ENCODE peak calls at places on chromosomes 2 and 18, in eight cellular contexts. T, M, E, W, Q, B, F and H are unnamed samples.

GRCh38 chr18:9961031-9961430 is 47.2 kb downstream of the VAPA start:
- DNase-seq in E (no peak), W (no peak), T (peak), F (no peak), M (no peak), Q (no peak), B (no peak), H (no peak)

GRCh38 chr2:44655401-44655864 is 286.1 kb upstream of the SIX3 start:
- DNase-seq in E (no peak), T (no peak), Q (no peak), W (peak), M (no peak), F (no peak), B (peak), H (no peak)

GRCh38 chr18:79564441-79564840 is 115.2 kb upstream of the CTDP1 start:
- DNase-seq in B (no peak), M (no peak), Q (no peak), T (no peak), W (no peak), E (no peak), F (no peak), H (no peak)

GRCh38 chr2:109481196-109481555 is 132.6 kb downstream of the SEPTIN10 start:
- DNase-seq in T (peak), F (no peak), E (peak), M (no peak), Q (no peak), W (no peak), B (no peak), H (no peak)

GRCh38 chr2:70211595-70211994 is 20.8 kb upstream of the C2orf42 start:
- DNase-seq in F (no peak), W (no peak), B (no peak), E (no peak), M (no peak), Q (no peak), T (no peak), H (no peak)

GRCh38 chr18:75844102-75844604 is 416.6 kb upstream of the SMIM21 start:
- DNase-seq in W (no peak), F (no peak), M (no peak), B (no peak), E (no peak), T (no peak), Q (no peak), H (no peak)

GRCh38 chr2:187985923-187986322 is 305.8 kb upstream of the GULP1 start:
- DNase-seq in W (no peak), F (no peak), B (no peak), E (no peak), M (no peak), T (peak), Q (no peak), H (no peak)

GRCh38 chr2:225668606-225669266 is 269.2 kb downstream of the NYAP2 start:
- DNase-seq in T (peak), M (peak), B (peak), E (no peak), Q (no peak), F (peak), W (peak), H (peak)

GRCh38 chr2:208101716-208102631 is 22.4 kb downstream of the CRYGD start:
- DNase-seq in F (no peak), M (no peak), B (peak), Q (no peak), T (peak), W (no peak), E (no peak), H (no peak)

GRCh38 chr18:75276813-75277628 is 66.4 kb downstream of the TSHZ1 start:
- DNase-seq in T (peak), M (no peak), B (no peak), F (peak), W (no peak), Q (no peak), E (no peak), H (no peak)

GRCh38 chr2:101753720-101754490 is 56.4 kb downstream of the MAP4K4 start:
- DNase-seq in W (no peak), T (no peak), B (no peak), E (no peak), Q (no peak), M (no peak), F (no peak), H (no peak)

GRCh38 chr2:217703999-217704398 is 298.8 kb downstream of the TNS1 start:
- DNase-seq in T (no peak), B (no peak), Q (no peak), M (no peak), E (no peak), W (no peak), F (no peak), H (no peak)